ENCODE peak calls at places on chromosomes 12 and 14, in nine cellular contexts. G, B, J, V, O, F, K, L and I are unnamed samples.

GRCh38 chr14:90487031-90487430 is 90.2 kb downstream of the CALM1 start:
- DNase-seq in G (peak; percentile 73), B (peak; percentile 32), J (no peak), V (no peak), O (no peak), F (no peak), K (no peak), L (peak; percentile 31), I (no peak)

GRCh38 chr12:15977999-15978398 is 66.9 kb downstream of the DERA start:
- DNase-seq in G (no peak), B (no peak), J (no peak), V (no peak), O (no peak), F (no peak), K (no peak), L (no peak), I (no peak)

GRCh38 chr12:117119592-117120198 is 20.5 kb upstream of the TESC start:
- DNase-seq in G (no peak), B (peak; percentile 84), J (peak; percentile 73), V (peak; percentile 58), O (no peak), F (no peak), K (peak; percentile 59), L (no peak), I (peak; percentile 69)

GRCh38 chr14:94407906-94408305 is 19.5 kb upstream of the SERPINA1 start:
- DNase-seq in G (no peak), B (no peak), J (no peak), V (no peak), O (no peak), F (no peak), K (no peak), L (peak; percentile 59), I (no peak)

GRCh38 chr12:51752490-51752889 is 96.0 kb downstream of the FIGNL2 start:
- DNase-seq in G (no peak), B (no peak), J (peak; percentile 31), V (no peak), O (peak; percentile 19), F (peak; percentile 45), K (no peak), L (peak; percentile 91), I (no peak)

GRCh38 chr12:98594050-98594853 is 766 bp downstream of the SLC25A3 start:
- DNase-seq in G (peak; percentile 31), B (peak; percentile 15), J (peak; percentile 56), V (peak; percentile 33), O (no peak), F (peak; percentile 64), K (no peak), L (peak; percentile 20), I (no peak)

GRCh38 chr12:106551410-106551809 is 31.4 kb upstream of the RFX4 start:
- DNase-seq in G (no peak), B (no peak), J (no peak), V (no peak), O (no peak), F (no peak), K (peak; percentile 32), L (no peak), I (no peak)

GRCh38 chr12:58967551-58967950 is 47.2 kb upstream of the LRIG3 start:
- DNase-seq in G (no peak), B (no peak), J (no peak), V (no peak), O (no peak), F (no peak), K (no peak), L (peak; percentile 26), I (no peak)

GRCh38 chr12:120961604-120962486 is 16.5 kb upstream of the HNF1A start:
- DNase-seq in G (no peak), B (peak; percentile 61), J (peak; percentile 31), V (no peak), O (no peak), F (no peak), K (no peak), L (no peak), I (no peak)

GRCh38 chr12:127239781-127240180 is 1027.2 kb upstream of the TMEM132C start:
- DNase-seq in G (no peak), B (no peak), J (no peak), V (no peak), O (no peak), F (no peak), K (no peak), L (peak; percentile 63), I (no peak)

GRCh38 chr12:110039085-110039807 is 9.1 kb downstream of the C12orf76 start:
- DNase-seq in G (no peak), B (peak; percentile 27), J (no peak), V (no peak), O (peak; percentile 77), F (no peak), K (peak; percentile 99), L (peak; percentile 95), I (no peak)

GRCh38 chr14:57389646-57390036 is 745 bp upstream of the NAA30 start:
- DNase-seq in G (no peak), B (peak; percentile 69), J (no peak), V (peak; percentile 56), O (no peak), F (no peak), K (no peak), L (no peak), I (peak; percentile 21)

GRCh38 chr14:105255021-105255507 is 6.7 kb downstream of the BTBD6 start:
- DNase-seq in G (no peak), B (no peak), J (no peak), V (no peak), O (no peak), F (no peak), K (no peak), L (peak; percentile 34), I (no peak)

DNA sequence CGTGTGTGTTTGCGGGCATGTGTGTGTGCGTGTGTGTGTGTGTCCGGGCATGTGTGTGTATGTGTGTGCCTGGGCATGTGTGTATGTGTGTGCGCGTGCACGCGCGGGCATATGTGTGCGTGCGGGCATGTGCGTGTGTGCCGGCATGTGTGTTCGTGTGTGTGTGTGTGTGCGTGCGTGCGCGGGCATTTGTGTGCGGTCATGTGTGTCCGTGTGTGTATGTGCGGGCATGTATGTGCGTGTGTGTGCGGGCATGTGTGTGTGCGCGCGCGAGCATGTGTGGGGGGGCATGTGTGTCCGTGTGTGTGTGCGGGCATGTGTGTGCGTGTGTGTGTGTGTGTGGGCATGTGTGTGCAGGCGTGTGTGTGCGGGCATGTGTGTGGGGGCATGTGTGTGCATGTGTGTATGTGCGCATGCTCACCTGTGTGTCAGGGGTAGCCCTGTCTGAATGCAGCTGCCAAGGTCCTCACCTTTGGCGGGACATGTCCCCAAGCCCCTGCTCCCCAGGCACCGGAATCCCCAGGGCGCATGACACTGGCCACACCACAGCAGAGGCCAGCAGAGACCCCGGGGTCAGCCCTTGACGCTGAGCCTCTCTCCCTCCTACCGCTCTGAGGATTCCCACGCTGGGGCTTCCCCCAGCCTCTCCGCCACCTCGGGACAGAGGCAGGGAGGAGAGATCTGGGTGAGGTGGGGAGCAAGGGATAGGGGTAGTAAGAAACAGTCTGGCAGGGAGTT is 109.5 kb upstream of the NCOR2 start:
- DNase-seq in G (no peak), B (no peak), J (no peak), V (no peak), O (no peak), F (no peak), K (no peak), L (no peak), I (no peak)
- TF ChIP-seq CTCF in G (no peak), B (no peak), J (no peak), V (no peak), O (no peak), F (no peak), K (no peak), L (no peak), I (no peak)

GRCh38 chr12:89571481-89572190 is 45.8 kb upstream of the POC1B start:
- DNase-seq in G (no peak), B (no peak), J (no peak), V (no peak), O (peak; percentile 87), F (no peak), K (no peak), L (peak; percentile 32), I (no peak)
- TF ChIP-seq CTCF in G (no peak), B (no peak), J (no peak), V (no peak), O (no peak), F (no peak), K (no peak), L (no peak), I (no peak)

GRCh38 chr12:3629082-3629830 is 123.7 kb downstream of the CRACR2A start:
- DNase-seq in G (no peak), B (no peak), J (no peak), V (no peak), O (no peak), F (no peak), K (no peak), L (no peak), I (no peak)

GRCh38 chr12:3630111-3630510 is 122.8 kb downstream of the CRACR2A start:
- DNase-seq in G (no peak), B (no peak), J (no peak), V (no peak), O (no peak), F (no peak), K (no peak), L (no peak), I (no peak)

GRCh38 chr12:3627336-3627735 is 125.6 kb downstream of the CRACR2A start:
- DNase-seq in G (no peak), B (no peak), J (no peak), V (no peak), O (no peak), F (no peak), K (no peak), L (no peak), I (no peak)

GRCh38 chr12:3630621-3631271 is 122.2 kb downstream of the CRACR2A start:
- DNase-seq in G (no peak), B (no peak), J (no peak), V (peak; percentile 33), O (no peak), F (no peak), K (no peak), L (no peak), I (no peak)

DNA sequence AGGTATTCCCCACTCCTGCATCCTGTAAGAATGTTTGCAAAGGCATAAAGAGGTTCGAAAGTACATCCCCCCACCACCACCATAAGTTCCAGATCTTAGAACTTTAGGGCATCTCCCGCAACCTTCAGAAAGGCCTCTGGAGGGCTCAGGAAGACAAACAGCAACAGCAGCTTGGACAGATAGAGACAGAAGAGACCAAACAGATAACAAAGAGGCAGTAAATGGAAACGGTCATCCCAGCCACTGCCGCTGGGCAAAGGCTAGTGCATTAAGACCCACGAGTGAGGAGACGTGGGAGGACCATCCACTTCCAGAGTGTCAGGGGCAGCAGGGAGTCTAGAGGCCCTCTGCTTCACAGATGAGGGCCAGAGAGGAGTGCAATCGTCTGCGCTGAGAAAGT is 124.3 kb downstream of the CRACR2A start:
- DNase-seq in G (no peak), B (no peak), J (no peak), V (no peak), O (no peak), F (no peak), K (no peak), L (no peak), I (no peak)
- TF ChIP-seq CTCF in G (no peak), B (no peak), J (no peak), V (no peak), O (no peak), F (no peak), K (no peak), L (no peak), I (no peak)

DNA sequence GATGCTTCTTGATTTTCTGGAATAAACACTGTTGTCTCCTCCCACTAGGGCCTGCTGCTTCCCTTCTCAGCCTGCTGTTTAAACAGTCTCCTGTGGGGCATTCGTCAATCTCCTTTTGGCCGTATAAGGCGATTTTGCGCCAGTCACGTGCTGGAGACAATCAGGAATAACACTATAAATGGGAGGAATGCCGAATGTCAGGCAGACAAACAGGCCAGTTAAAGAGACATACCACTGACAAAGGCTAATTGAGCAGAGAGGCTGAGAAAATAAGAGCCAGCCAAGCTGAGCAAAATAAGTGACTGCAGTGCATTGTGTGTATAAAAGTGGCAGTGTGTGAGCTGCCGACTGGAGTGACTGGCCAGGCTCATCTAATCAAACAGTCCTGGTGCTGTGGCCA is 23.3 kb downstream of the DMAC2L start:
- DNase-seq in G (peak; percentile 47), B (peak; percentile 91), J (peak; percentile 89), V (no peak), O (no peak), F (no peak), K (peak; percentile 13), L (peak; percentile 69), I (no peak)
- TF ChIP-seq CTCF in G (no peak), B (no peak), J (no peak), V (no peak), O (no peak), F (no peak), K (no peak), L (peak; percentile 5), I (no peak)